ENCODE peak calls at places on chromosomes 12 and 14, in four cellular contexts. One of them, this sample, is unnamed.

GRCh38 chr12:93803408-93803807 is 126.2 kb downstream of the CRADD start:
- ATAC-seq in upper lobe of left lung: peak; percentile 34
- ATAC-seq in HepG2: no peak
- ATAC-seq in A549: no peak
- ATAC-seq in this sample: peak; percentile 59

GRCh38 chr12:91590991-91591987 is 408.7 kb upstream of the DCN start:
- ATAC-seq in HepG2: no peak
- ATAC-seq in A549: no peak
- ATAC-seq in upper lobe of left lung: no peak
- ATAC-seq in this sample: no peak

GRCh38 chr14:52355016-52355430 is 40.9 kb downstream of the PTGER2 start:
- ATAC-seq in HepG2: no peak
- ATAC-seq in upper lobe of left lung: peak; percentile 80
- ATAC-seq in A549: peak; percentile 51
- ATAC-seq in this sample: no peak

GRCh38 chr12:25806271-25806670 is 152.2 kb upstream of the RASSF8 start:
- ATAC-seq in upper lobe of left lung: no peak
- ATAC-seq in A549: no peak
- ATAC-seq in HepG2: no peak
- ATAC-seq in this sample: no peak

GRCh38 chr14:29799718-29800117 is 127.9 kb downstream of the PRKD1 start:
- ATAC-seq in upper lobe of left lung: no peak
- ATAC-seq in A549: no peak
- ATAC-seq in HepG2: no peak
- ATAC-seq in this sample: no peak

GRCh38 chr12:93583993-93584392 is 11.5 kb downstream of the SOCS2 start:
- ATAC-seq in upper lobe of left lung: no peak
- ATAC-seq in HepG2: no peak
- ATAC-seq in A549: no peak
- ATAC-seq in this sample: no peak

GRCh38 chr12:49750027-49750977 is 8.9 kb downstream of the TMBIM6 start:
- ATAC-seq in upper lobe of left lung: peak; percentile 47
- ATAC-seq in HepG2: peak; percentile 79
- ATAC-seq in A549: peak; percentile 71
- ATAC-seq in this sample: peak; percentile 63

GRCh38 chr12:69657376-69658137 is 41.5 kb downstream of the BEST3 start:
- ATAC-seq in HepG2: peak; percentile 91
- ATAC-seq in A549: peak; percentile 41
- ATAC-seq in upper lobe of left lung: peak; percentile 63
- ATAC-seq in this sample: no peak

GRCh38 chr12:10293151-10293550 is 14.5 kb upstream of the KLRD1 start:
- ATAC-seq in HepG2: no peak
- ATAC-seq in A549: no peak
- ATAC-seq in upper lobe of left lung: no peak
- ATAC-seq in this sample: no peak

GRCh38 chr14:55440385-55440784 is at the start of gene TBPL2:
- ATAC-seq in upper lobe of left lung: peak; percentile 40
- ATAC-seq in HepG2: no peak
- ATAC-seq in A549: no peak
- ATAC-seq in this sample: no peak

GRCh38 chr14:61542848-61543790 is 152.2 kb upstream of the HIF1A start:
- ATAC-seq in HepG2: no peak
- ATAC-seq in A549: no peak
- ATAC-seq in upper lobe of left lung: no peak
- ATAC-seq in this sample: peak; percentile 58

GRCh38 chr14:68491793-68492192 is 301.1 kb downstream of the ZFP36L1 start:
- ATAC-seq in upper lobe of left lung: no peak
- ATAC-seq in A549: no peak
- ATAC-seq in HepG2: no peak
- ATAC-seq in this sample: no peak

GRCh38 chr14:68977137-68977740 is 1.9 kb downstream of the ACTN1 start:
- ATAC-seq in HepG2: peak; percentile 11
- ATAC-seq in A549: no peak
- ATAC-seq in upper lobe of left lung: no peak
- ATAC-seq in this sample: no peak

GRCh38 chr14:78754059-78754458 is 583.9 kb downstream of the NRXN3 start:
- ATAC-seq in A549: no peak
- ATAC-seq in upper lobe of left lung: no peak
- ATAC-seq in HepG2: no peak
- ATAC-seq in this sample: no peak

GRCh38 chr14:22567437-22567836 is 21.6 kb downstream of the DAD1 start:
- ATAC-seq in HepG2: no peak
- ATAC-seq in upper lobe of left lung: no peak
- ATAC-seq in A549: no peak
- ATAC-seq in this sample: no peak

GRCh38 chr14:56687123-56687522 is 107.5 kb downstream of the TMEM260 start:
- ATAC-seq in upper lobe of left lung: no peak
- ATAC-seq in A549: no peak
- ATAC-seq in HepG2: no peak
- ATAC-seq in this sample: no peak
- TF ChIP-seq EP300 in upper lobe of left lung: no peak
- TF ChIP-seq EP300 in A549: no peak
- TF ChIP-seq EP300 in HepG2: no peak
- TF ChIP-seq EP300 in this sample: no peak

GRCh38 chr12:122366685-122367475 is 55.6 kb downstream of the CLIP1 start:
- ATAC-seq in upper lobe of left lung: peak; percentile 93
- ATAC-seq in A549: peak; percentile 86
- ATAC-seq in HepG2: peak; percentile 88
- ATAC-seq in this sample: peak; percentile 92
- TF ChIP-seq EP300 in upper lobe of left lung: no peak
- TF ChIP-seq EP300 in A549: peak; percentile 19
- TF ChIP-seq EP300 in HepG2: no peak
- TF ChIP-seq EP300 in this sample: no peak

DNA sequence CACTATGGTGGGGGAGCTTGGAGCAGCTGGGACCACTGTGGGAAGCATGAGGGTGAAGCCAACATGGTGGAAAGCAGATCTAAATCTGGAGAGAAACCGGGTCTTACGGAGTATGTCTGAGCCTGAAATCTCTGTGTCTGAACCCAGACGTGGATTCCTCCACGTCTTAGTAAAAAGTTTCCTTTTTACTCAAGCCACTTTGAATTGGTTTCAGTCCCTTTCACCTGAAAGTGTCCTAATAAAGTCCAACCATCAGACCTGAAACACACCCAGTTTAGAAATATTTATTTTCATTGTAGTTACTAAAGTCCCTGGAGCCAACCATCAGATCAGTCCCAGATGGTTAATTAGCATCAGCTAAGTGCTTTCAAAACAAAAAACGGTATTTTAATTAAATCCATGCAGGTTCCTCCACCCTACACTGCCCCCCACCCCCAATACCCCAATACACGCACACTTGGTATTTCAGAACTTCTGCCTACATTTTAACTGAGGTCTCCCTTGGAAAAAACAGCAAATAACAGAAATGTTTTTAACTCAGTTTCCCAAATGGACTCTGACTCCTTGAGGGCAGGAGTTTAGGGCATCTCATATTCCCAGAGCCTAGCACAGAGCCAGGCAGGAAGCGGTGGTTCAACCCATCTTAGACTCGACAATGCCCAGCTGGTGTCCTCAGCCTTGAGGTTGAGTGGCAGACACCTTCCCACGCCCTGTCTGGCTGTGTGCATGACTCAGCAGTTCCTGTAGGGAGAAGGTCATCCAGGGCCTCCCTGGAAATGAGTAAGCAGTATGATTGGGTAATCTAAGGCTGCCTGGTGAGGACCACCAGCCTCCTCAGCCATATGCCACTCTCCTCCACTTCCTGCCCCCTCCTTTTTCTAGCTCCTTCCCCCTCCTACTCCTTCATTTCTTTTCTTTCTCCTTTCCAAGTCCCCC is 175.8 kb downstream of the TTC8 start:
- ATAC-seq in HepG2: peak; percentile 36
- ATAC-seq in A549: peak; percentile 92
- ATAC-seq in upper lobe of left lung: peak; percentile 79
- ATAC-seq in this sample: no peak
- TF ChIP-seq EP300 in HepG2: no peak
- TF ChIP-seq EP300 in A549: peak; percentile 82
- TF ChIP-seq EP300 in upper lobe of left lung: peak; percentile 2
- TF ChIP-seq EP300 in this sample: no peak

GRCh38 chr12:41709463-41710285 is 435.0 kb downstream of the GXYLT1 start:
- ATAC-seq in A549: peak; percentile 95
- ATAC-seq in upper lobe of left lung: peak; percentile 94
- ATAC-seq in HepG2: no peak
- ATAC-seq in this sample: peak; percentile 41
- TF ChIP-seq EP300 in A549: no peak
- TF ChIP-seq EP300 in upper lobe of left lung: no peak
- TF ChIP-seq EP300 in HepG2: no peak
- TF ChIP-seq EP300 in this sample: no peak

GRCh38 chr12:3311027-3311402 is 180.0 kb upstream of the PRMT8 start:
- ATAC-seq in A549: no peak
- ATAC-seq in HepG2: no peak
- ATAC-seq in upper lobe of left lung: no peak
- ATAC-seq in this sample: no peak
- TF ChIP-seq EP300 in A549: no peak
- TF ChIP-seq EP300 in HepG2: no peak
- TF ChIP-seq EP300 in upper lobe of left lung: no peak
- TF ChIP-seq EP300 in this sample: no peak

DNA sequence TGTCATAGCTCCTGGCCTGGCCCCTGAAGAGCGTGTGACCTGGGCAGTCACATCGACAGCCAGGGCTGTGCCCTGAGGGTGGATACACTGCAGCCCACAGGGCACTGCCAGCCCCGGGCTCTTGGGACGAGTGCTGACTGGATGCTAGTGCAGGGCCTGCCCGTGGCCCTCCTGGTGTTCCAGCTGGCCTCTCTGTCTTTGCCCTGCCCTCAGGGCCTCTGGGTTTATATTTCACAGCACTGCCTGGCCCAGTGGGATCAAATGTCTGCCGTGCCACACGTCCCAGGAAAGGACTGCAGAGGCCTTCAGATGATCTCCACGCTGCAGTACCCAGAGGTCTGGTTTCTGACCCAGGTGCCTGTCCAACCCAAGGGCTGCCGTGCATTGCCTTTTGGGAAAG is 10.1 kb upstream of the CCDC197 start:
- ATAC-seq in upper lobe of left lung: no peak
- ATAC-seq in A549: peak; percentile 14
- ATAC-seq in HepG2: peak; percentile 33
- ATAC-seq in this sample: no peak
- TF ChIP-seq EP300 in upper lobe of left lung: no peak
- TF ChIP-seq EP300 in A549: no peak
- TF ChIP-seq EP300 in HepG2: no peak
- TF ChIP-seq EP300 in this sample: no peak

GRCh38 chr12:124616394-124617343 is 49.3 kb upstream of the NCOR2 start:
- ATAC-seq in HepG2: no peak
- ATAC-seq in A549: no peak
- ATAC-seq in upper lobe of left lung: peak; percentile 23
- ATAC-seq in this sample: no peak

GRCh38 chr12:124618291-124618902 is 51.0 kb upstream of the NCOR2 start:
- ATAC-seq in upper lobe of left lung: no peak
- ATAC-seq in HepG2: no peak
- ATAC-seq in A549: no peak
- ATAC-seq in this sample: no peak

GRCh38 chr12:124614512-124615292 is 47.3 kb upstream of the NCOR2 start:
- ATAC-seq in HepG2: no peak
- ATAC-seq in upper lobe of left lung: no peak
- ATAC-seq in A549: no peak
- ATAC-seq in this sample: no peak

GRCh38 chr12:124620606-124621295 is 53.3 kb upstream of the NCOR2 start:
- ATAC-seq in upper lobe of left lung: peak; percentile 68
- ATAC-seq in A549: no peak
- ATAC-seq in HepG2: peak; percentile 14
- ATAC-seq in this sample: peak; percentile 60

DNA sequence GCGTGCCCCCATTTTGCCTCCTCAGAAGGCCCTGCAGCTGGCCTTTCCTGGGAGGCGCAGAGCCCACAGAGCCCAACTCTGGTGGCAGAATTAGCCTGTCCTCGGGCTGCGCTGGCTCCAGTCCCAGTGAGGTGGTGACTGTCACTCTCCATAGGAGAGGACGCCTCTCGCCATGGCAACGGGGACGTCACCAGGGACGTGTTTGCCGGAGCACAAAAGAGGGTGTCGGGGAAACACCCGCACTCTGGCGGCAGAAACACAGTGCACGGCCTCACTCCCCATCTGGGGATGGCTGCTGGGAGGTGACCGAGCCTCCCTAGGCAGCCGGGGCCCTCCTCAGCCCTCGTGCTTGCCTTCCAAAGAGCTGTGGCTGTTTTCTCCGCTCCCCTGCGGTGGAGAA is 50.2 kb upstream of the NCOR2 start:
- ATAC-seq in A549: peak; percentile 42
- ATAC-seq in upper lobe of left lung: no peak
- ATAC-seq in HepG2: peak; percentile 46
- ATAC-seq in this sample: no peak
- TF ChIP-seq EP300 in A549: no peak
- TF ChIP-seq EP300 in upper lobe of left lung: no peak
- TF ChIP-seq EP300 in HepG2: no peak
- TF ChIP-seq EP300 in this sample: no peak

GRCh38 chr12:89353823-89354629 is 1.7 kb upstream of the DUSP6 start:
- ATAC-seq in upper lobe of left lung: peak; percentile 69
- ATAC-seq in A549: peak; percentile 52
- ATAC-seq in HepG2: peak; percentile 54
- ATAC-seq in this sample: peak; percentile 46
- TF ChIP-seq EP300 in upper lobe of left lung: no peak
- TF ChIP-seq EP300 in A549: no peak
- TF ChIP-seq EP300 in HepG2: peak; percentile 81
- TF ChIP-seq EP300 in this sample: no peak

This sample was measured in gastroesophageal sphincter.